ENCODE peak calls at places on chromosomes 3 and 15, in five cellular contexts. P is K562, T is stomach, G is upper lobe of left lung, C is sigmoid colon. K is an unnamed sample.

GRCh38 chr15:55703873-55704285 is 39.1 kb downstream of the PRTG start:
- DNase-seq in P (no peak), T (no peak), G (no peak), C (no peak), K (no peak)

GRCh38 chr3:414063-414462 is 217.5 kb downstream of the CHL1 start:
- DNase-seq in P (peak; percentile 6), T (no peak), G (no peak), C (no peak), K (no peak)

GRCh38 chr3:135779590-135780235 is 185.8 kb upstream of the PPP2R3A start:
- DNase-seq in P (no peak), T (no peak), G (no peak), C (no peak), K (no peak)

GRCh38 chr3:83601704-83602103 is 1357.1 kb upstream of the CADM2 start:
- DNase-seq in P (no peak), T (no peak), G (no peak), C (no peak), K (no peak)

GRCh38 chr3:11755276-11755675 is 91.4 kb downstream of the TAMM41 start:
- DNase-seq in P (no peak), T (no peak), G (no peak), C (no peak), K (no peak)

GRCh38 chr3:155431856-155432570 is 138.5 kb upstream of the STRIT1 start:
- DNase-seq in P (no peak), T (no peak), G (no peak), C (no peak), K (no peak)

GRCh38 chr3:87248831-87249230 is 21.7 kb downstream of the CHMP2B start:
- DNase-seq in P (no peak), T (no peak), G (no peak), C (no peak), K (no peak)

GRCh38 chr3:167691366-167691765 is 37.6 kb upstream of the WDR49 start:
- DNase-seq in P (no peak), T (no peak), G (no peak), C (no peak), K (no peak)

GRCh38 chr15:92101706-92102434 is 248.4 kb downstream of the SLCO3A1 start:
- DNase-seq in P (no peak), T (no peak), G (no peak), C (no peak), K (no peak)

GRCh38 chr3:107431048-107431297 is 53.7 kb downstream of the CCDC54 start:
- DNase-seq in P (no peak), T (no peak), G (no peak), C (peak; percentile 70), K (no peak)

GRCh38 chr3:165359005-165359404 is 162.8 kb upstream of the SLITRK3 start:
- DNase-seq in P (no peak), T (no peak), G (no peak), C (no peak), K (no peak)

GRCh38 chr3:187368251-187368733 is at the start of gene RTP4:
- DNase-seq in P (no peak), T (no peak), G (no peak), C (no peak), K (no peak)

GRCh38 chr3:151903501-151903991 is 30.1 kb downstream of the SUCNR1 start:
- DNase-seq in P (no peak), T (no peak), G (no peak), C (no peak), K (no peak)

GRCh38 chr3:27677554-27677953 is 44.6 kb downstream of the EOMES start:
- DNase-seq in P (no peak), T (no peak), G (no peak), C (peak; percentile 81), K (no peak)

GRCh38 chr3:62073038-62073437 is 300.3 kb downstream of the FEZF2 start:
- DNase-seq in P (no peak), T (no peak), G (no peak), C (no peak), K (no peak)

GRCh38 chr15:74307827-74308642 is 59.4 kb downstream of the CYP11A1 start:
- DNase-seq in P (peak; percentile 49), T (peak; percentile 59), G (peak; percentile 37), C (peak; percentile 66), K (no peak)

GRCh38 chr3:46671541-46672348 is 21.7 kb downstream of the ALS2CL start:
- DNase-seq in P (no peak), T (no peak), G (no peak), C (peak; percentile 62), K (peak; percentile 60)

DNA sequence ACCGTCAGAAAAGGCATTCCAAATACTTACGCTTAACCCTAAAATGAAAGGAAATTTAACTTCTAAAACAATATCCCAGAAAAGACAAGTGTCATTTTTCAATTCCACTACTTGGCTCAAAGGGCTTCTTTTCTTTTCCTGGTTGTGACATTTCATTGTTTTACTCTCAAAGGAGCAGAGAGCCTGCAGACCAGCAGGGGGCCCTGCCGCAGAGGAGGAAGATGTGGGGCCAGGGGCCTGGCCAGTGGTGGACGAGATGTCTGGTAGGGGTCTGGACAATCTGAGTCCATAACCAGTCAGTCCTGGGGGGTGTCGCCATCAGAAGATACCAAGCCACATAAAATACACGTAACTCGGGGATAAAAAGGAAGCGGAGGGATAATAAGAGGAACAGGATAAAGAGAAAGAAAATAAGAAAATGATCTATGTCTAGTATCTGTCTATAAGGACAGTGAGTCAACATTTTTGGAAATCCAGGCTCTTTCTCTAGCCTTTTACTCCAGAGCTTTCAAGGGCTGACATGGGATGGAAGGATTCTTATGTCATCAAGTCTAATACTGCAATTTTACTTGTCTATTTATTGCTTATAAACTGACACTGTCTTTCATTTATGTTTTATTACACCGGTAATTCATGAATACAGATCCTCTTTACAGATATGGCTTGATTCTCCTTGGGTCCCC is 54.2 kb upstream of the ARHGEF3 start:
- DNase-seq in P (peak; percentile 32), T (peak; percentile 35), G (peak; percentile 43), C (no peak), K (no peak)
- TF ChIP-seq POLR2AphosphoS5 in P (no peak), T (no peak), G (no peak), C (no peak), K (no peak)

GRCh38 chr3:160225181-160226025 is at the start of gene C3orf80:
- DNase-seq in P (peak; percentile 74), T (peak; percentile 77), G (peak; percentile 93), C (peak; percentile 87), K (peak; percentile 80)
- TF ChIP-seq POLR2A in P (no peak), T (no peak), G (no peak), C (peak; percentile 8), K (no peak)

DNA sequence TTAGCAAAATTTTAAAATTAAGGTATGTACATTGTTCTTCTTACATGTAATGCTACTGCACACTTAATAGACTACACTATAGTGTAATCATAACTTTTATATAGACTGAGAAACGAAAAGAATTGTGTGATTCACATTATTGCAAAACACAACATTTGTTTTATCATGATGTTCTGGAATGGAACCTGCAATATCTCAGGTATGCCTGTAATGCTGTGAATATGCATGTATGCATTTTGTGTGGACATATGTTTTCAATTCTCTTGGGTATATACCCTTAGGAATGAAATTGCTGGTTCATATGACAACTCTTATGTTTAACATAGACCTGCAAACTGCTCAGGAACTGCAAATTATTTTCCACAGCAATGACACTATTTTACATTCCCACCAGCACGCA is 38.6 kb upstream of the TJP1 start:
- DNase-seq in P (no peak), T (no peak), G (no peak), C (no peak), K (no peak)
- H3K27ac ChIP-seq in P (no peak overlapping the region), T (no peak overlapping the region), G (no peak overlapping the region), C (no peak overlapping the region), K (no peak overlapping the region)

DNA sequence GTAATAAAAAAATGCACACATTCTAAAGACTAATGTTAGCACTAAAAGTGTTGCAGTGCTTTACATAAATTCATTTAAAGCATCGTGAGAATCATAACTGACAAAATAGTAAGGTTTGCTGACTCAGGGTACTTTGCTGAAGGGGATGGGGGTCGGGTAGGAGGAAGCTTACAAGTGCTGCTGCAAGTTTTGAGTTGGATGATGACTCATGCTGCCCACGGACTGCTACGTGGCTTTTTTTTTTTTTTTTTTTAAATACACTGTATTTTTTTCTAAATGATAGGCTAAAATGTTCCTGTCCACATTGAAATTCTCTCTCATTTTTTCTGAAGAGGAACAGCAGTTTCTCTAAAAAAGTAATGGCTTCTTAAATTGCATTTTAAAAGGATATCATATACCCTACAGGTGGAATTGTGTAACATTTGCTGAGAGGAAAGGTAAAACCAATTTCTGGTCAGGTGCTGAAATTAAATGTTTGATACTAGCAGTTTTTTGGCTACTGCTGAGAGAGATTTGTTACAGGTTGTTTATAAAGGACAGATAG is 2.2 kb downstream of the MAPK6 start:
- DNase-seq in P (peak; percentile 90), T (peak; percentile 40), G (no peak), C (peak; percentile 75), K (no peak)
- TF ChIP-seq POLR2AphosphoS5 in P (no peak), T (peak; percentile 36), G (peak; percentile 17), C (no peak), K (no peak)

GRCh38 chr3:48082580-48083187 is 66.5 kb upstream of the MAP4 start:
- DNase-seq in P (peak; percentile 54), T (no peak), G (no peak), C (no peak), K (no peak)
- TF ChIP-seq POLR2A in P (no peak), T (no peak), G (no peak), C (no peak), K (no peak)

DNA sequence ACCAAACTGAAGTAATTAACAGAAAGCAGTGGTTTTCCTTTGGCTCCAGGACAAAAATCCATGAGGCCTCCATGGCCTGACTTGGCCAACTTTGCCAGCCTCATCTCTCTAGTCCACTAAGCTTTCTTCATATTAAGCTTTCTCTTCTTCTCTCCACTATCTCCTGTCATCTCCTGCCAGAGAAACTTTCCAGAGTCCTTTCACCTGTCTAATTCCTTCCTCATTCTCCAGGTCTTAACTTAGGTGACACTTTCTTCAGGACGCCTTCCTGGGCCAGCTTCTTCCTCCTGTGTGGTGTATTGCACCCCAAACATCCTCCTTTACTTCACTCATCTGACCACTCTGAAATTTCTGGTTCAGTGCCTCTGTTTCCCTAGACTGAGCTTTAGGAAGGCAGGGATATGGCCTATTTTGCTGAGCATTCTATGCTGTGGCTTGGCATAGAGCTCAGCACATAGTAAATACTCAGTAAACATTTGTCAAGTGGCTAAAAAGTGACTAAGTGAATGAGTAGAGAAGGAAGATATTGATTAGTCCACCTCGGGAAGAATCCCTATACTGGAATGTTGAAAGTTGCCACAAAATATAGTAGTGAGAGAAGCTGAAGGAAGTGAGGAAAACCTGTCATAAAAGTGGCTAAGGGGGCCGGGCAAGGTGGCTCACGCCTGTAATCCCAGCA is 34.6 kb upstream of the IGF2BP2 start:
- DNase-seq in P (no peak), T (no peak), G (no peak), C (no peak), K (no peak)
- H3K27ac ChIP-seq in P (no peak overlapping the region), T (no peak overlapping the region), G (no peak overlapping the region), C (no peak overlapping the region), K (no peak overlapping the region)

GRCh38 chr15:90915216-90915807 is 12.2 kb downstream of the MAN2A2 start:
- DNase-seq in P (no peak), T (no peak), G (no peak), C (no peak), K (no peak)

GRCh38 chr15:90914240-90915080 is 11.4 kb downstream of the MAN2A2 start:
- DNase-seq in P (no peak), T (no peak), G (no peak), C (no peak), K (peak; percentile 78)

GRCh38 chr15:90916461-90916860 is 13.4 kb downstream of the MAN2A2 start:
- DNase-seq in P (no peak), T (no peak), G (no peak), C (no peak), K (peak; percentile 67)

GRCh38 chr15:90917569-90917968 is 14.5 kb downstream of the MAN2A2 start:
- DNase-seq in P (no peak), T (no peak), G (no peak), C (no peak), K (no peak)

GRCh38 chr15:90915808-90916440 is 12.8 kb downstream of the MAN2A2 start:
- DNase-seq in P (peak; percentile 90), T (peak; percentile 50), G (no peak), C (peak; percentile 85), K (peak; percentile 91)
- TF ChIP-seq POLR2AphosphoS5 in P (peak; percentile 30), T (no peak), G (peak; percentile 63), C (no peak), K (peak; percentile 65)

K was measured in spleen.